ENCODE peak calls at places on chromosomes 5 and 9, in eight cellular contexts. Z is A549, W is lower lobe of right lung, S is tibial artery, I is ovary, R is heart right ventricle, Y is pancreas, L is left lung. E is an unnamed sample.

GRCh38 chr9:91899611-91900010 is 50.4 kb downstream of the ROR2 start:
- DNase-seq in Z (no peak), W (no peak), S (no peak), I (no peak), R (no peak), Y (no peak), L (no peak), E (no peak)

GRCh38 chr9:93060746-93061259 is 2.3 kb downstream of the SUSD3 start:
- DNase-seq in Z (peak), W (peak), S (no peak), I (peak), R (no peak), Y (no peak), L (peak), E (no peak)

GRCh38 chr5:16568875-16569580 is 47.8 kb downstream of the RETREG1 start:
- DNase-seq in Z (no peak), W (no peak), S (no peak), I (no peak), R (peak), Y (no peak), L (no peak), E (no peak)

GRCh38 chr5:53782620-53783019 is 222.2 kb downstream of the NDUFS4 start:
- DNase-seq in Z (no peak), W (no peak), S (no peak), I (no peak), R (no peak), Y (no peak), L (no peak), E (no peak)

GRCh38 chr5:9302228-9302627 is 243.6 kb downstream of the SEMA5A start:
- DNase-seq in Z (no peak), W (no peak), S (no peak), I (no peak), R (no peak), Y (no peak), L (no peak), E (no peak)

GRCh38 chr5:9712506-9713285 is 82.5 kb upstream of the TAS2R1 start:
- DNase-seq in Z (no peak), W (no peak), S (no peak), I (no peak), R (no peak), Y (no peak), L (no peak), E (no peak)

GRCh38 chr5:136062563-136063274 is 33.9 kb downstream of the TGFBI start:
- DNase-seq in Z (peak), W (no peak), S (no peak), I (no peak), R (no peak), Y (no peak), L (no peak), E (no peak)

GRCh38 chr5:36373527-36374086 is 71.9 kb upstream of the RANBP3L start:
- DNase-seq in Z (peak), W (peak), S (peak), I (peak), R (peak), Y (peak), L (peak), E (no peak)

GRCh38 chr5:93705896-93706295 is 35.5 kb downstream of the POU5F2 start:
- DNase-seq in Z (no peak), W (no peak), S (no peak), I (no peak), R (no peak), Y (no peak), L (no peak), E (no peak)

GRCh38 chr5:150579462-150580400 is 60.7 kb upstream of the SYNPO start:
- DNase-seq in Z (no peak), W (no peak), S (peak), I (no peak), R (no peak), Y (no peak), L (no peak), E (no peak)

GRCh38 chr5:89735108-89735507 is 674.4 kb downstream of the CETN3 start:
- DNase-seq in Z (no peak), W (no peak), S (no peak), I (no peak), R (no peak), Y (no peak), L (no peak), E (no peak)

GRCh38 chr9:97696025-97696822 is 916 bp downstream of the XPA start:
- DNase-seq in Z (no peak), W (no peak), S (no peak), I (no peak), R (no peak), Y (no peak), L (no peak), E (no peak)

GRCh38 chr5:98927242-98927987 is 1.4 kb downstream of the CHD1 start:
- DNase-seq in Z (peak), W (no peak), S (peak), I (peak), R (peak), Y (no peak), L (no peak), E (peak)

GRCh38 chr5:168651654-168652053 is 72.5 kb upstream of the PANK3 start:
- DNase-seq in Z (peak), W (no peak), S (no peak), I (no peak), R (no peak), Y (no peak), L (no peak), E (no peak)

GRCh38 chr5:65261499-65261898 is 220.2 kb downstream of the ADAMTS6 start:
- DNase-seq in Z (no peak), W (no peak), S (no peak), I (no peak), R (no peak), Y (no peak), L (no peak), E (no peak)

GRCh38 chr5:62568800-62569432 is 9.7 kb upstream of the LRRC70 start:
- DNase-seq in Z (no peak), W (no peak), S (no peak), I (no peak), R (no peak), Y (no peak), L (no peak), E (no peak)

GRCh38 chr9:119556129-119556875 is 187.1 kb upstream of the BRINP1 start:
- DNase-seq in Z (peak), W (peak), S (peak), I (peak), R (peak), Y (peak), L (peak), E (peak)

GRCh38 chr5:143200781-143201398 is 202.6 kb downstream of the NR3C1 start:
- DNase-seq in Z (peak), W (no peak), S (no peak), I (no peak), R (peak), Y (no peak), L (no peak), E (no peak)

GRCh38 chr9:123639743-123640142 is 283.7 kb downstream of the CRB2 start:
- DNase-seq in Z (no peak), W (no peak), S (no peak), I (no peak), R (no peak), Y (no peak), L (no peak), E (no peak)

GRCh38 chr9:123640792-123641222 is 284.8 kb downstream of the CRB2 start:
- DNase-seq in Z (no peak), W (no peak), S (no peak), I (no peak), R (no peak), Y (no peak), L (no peak), E (no peak)

GRCh38 chr9:123637940-123638634 is 282.1 kb downstream of the CRB2 start:
- DNase-seq in Z (no peak), W (no peak), S (no peak), I (no peak), R (no peak), Y (no peak), L (no peak), E (no peak)

GRCh38 chr9:123642291-123643278 is 286.6 kb downstream of the CRB2 start:
- DNase-seq in Z (no peak), W (peak), S (peak), I (peak), R (peak), Y (peak), L (no peak), E (no peak)

DNA sequence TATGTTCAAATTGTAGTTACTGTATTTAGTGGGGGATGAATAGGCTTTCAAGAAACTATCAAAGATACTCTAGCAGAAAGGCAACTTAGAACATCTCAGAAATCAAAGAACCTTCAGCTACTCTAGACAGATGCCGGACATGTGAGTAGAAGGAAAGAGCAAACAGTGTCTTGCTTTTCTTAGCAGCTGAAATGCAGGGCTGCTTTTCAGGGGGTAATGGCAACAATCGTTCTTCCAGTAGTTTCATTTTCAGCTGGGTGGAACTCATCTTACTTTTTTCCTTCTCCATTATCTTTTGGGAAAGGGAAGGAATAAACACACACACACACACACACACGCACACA is 281.6 kb downstream of the CRB2 start:
- DNase-seq in Z (no peak), W (no peak), S (no peak), I (peak), R (no peak), Y (no peak), L (no peak), E (no peak)
- H3K27ac ChIP-seq in Z (no peak), W (no peak), S (no peak), I (peak), R (no peak), Y (no peak), L (no peak), E (no peak)

GRCh38 chr5:142170254-142170953 is 61.8 kb downstream of the NDFIP1 start:
- DNase-seq in Z (no peak), W (no peak), S (no peak), I (no peak), R (no peak), Y (no peak), L (no peak), E (no peak)

GRCh38 chr5:142168365-142168764 is 59.8 kb downstream of the NDFIP1 start:
- DNase-seq in Z (no peak), W (no peak), S (no peak), I (no peak), R (no peak), Y (no peak), L (no peak), E (no peak)

GRCh38 chr5:142166754-142167153 is 58.2 kb downstream of the NDFIP1 start:
- DNase-seq in Z (no peak), W (no peak), S (no peak), I (no peak), R (no peak), Y (no peak), L (no peak), E (no peak)

GRCh38 chr5:142164315-142164714 is 55.7 kb downstream of the NDFIP1 start:
- DNase-seq in Z (no peak), W (no peak), S (no peak), I (no peak), R (no peak), Y (no peak), L (no peak), E (no peak)

DNA sequence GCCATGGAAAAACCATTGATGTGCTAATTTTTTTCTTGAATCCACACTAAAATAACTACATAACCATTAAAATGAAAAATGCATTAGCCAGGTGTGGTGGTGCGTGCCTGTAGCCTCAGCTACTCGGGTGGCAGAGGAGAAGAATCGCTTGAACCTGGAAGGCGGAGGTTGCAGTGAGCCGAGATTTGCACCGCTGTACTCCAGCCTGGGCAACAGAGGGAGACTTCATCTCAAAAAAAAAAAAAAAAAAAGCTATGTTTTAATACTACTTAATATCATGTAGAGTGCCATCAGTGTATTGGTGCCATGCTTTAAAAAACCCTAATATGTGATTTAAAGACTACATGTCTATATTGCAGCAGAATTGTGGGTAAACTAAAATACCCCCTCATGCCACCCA is 58.9 kb downstream of the NDFIP1 start:
- DNase-seq in Z (peak), W (no peak), S (no peak), I (no peak), R (no peak), Y (no peak), L (no peak), E (no peak)
- TF ChIP-seq CTCF in Z (no peak), W (no peak), S (no peak), I (no peak), R (no peak), Y (no peak), L (no peak), E (no peak)

GRCh38 chr9:125746774-125747052 is 460 bp upstream of the PBX3 start:
- DNase-seq in Z (no peak), W (no peak), S (no peak), I (no peak), R (no peak), Y (no peak), L (no peak), E (no peak)
- H3K27ac ChIP-seq in Z (peak), W (peak), S (peak), I (peak), R (peak), Y (peak), L (peak), E (no peak)

DNA sequence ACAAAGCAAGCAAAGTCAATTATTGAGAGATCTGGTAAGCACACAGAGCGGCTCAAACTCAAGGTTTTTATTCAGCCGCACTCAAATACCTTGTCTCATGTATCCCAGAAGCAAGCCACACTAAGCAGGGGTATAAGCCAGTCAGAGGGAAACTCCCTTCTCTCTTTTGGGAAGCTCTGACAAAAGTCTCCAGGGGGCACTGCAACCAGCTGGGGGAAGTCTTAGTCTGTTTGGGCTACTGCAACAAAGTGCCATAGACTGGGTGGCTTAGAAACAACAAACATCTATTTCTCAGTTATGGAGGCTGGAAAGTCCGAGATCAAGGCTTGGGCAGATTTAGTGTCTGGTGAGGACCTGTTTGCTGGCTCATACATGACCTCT is 246.0 kb downstream of the ENC1 start:
- DNase-seq in Z (no peak), W (no peak), S (no peak), I (no peak), R (no peak), Y (no peak), L (no peak), E (no peak)
- TF ChIP-seq CTCF in Z (no peak), W (no peak), S (no peak), I (no peak), R (no peak), Y (no peak), L (no peak), E (no peak)

DNA sequence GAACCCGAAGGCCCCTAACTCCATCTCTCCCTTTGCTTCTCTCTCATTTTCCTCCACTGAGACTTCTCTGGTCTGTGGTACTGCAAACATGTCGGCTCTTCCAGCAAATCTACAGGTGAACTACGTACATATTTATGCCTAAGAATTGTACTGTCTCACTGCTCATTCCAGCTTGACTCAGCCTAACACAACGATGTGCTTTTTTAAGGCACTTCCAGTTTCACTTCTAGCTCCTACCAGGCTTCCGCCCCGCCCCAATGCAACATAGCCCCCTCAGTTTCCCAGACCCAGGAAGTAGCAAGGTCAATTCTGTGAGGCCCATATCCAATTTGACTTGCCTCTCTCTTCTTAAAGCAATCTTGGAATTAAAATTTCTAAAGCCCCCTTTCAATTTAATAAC is 70.8 kb upstream of the RNF38 start:
- DNase-seq in Z (no peak), W (peak), S (peak), I (peak), R (peak), Y (no peak), L (no peak), E (peak)
- H3K27ac ChIP-seq in Z (no peak), W (peak), S (peak), I (peak), R (peak), Y (peak), L (peak), E (peak)

GRCh38 chr5:138726848-138727247 is 26.4 kb upstream of the CTNNA1 start:
- DNase-seq in Z (no peak), W (no peak), S (no peak), I (no peak), R (no peak), Y (no peak), L (no peak), E (no peak)

GRCh38 chr5:138725885-138726457 is 27.3 kb upstream of the CTNNA1 start:
- DNase-seq in Z (no peak), W (no peak), S (no peak), I (no peak), R (peak), Y (no peak), L (no peak), E (no peak)

GRCh38 chr5:138722518-138722917 is 30.7 kb upstream of the CTNNA1 start:
- DNase-seq in Z (no peak), W (peak), S (no peak), I (no peak), R (no peak), Y (no peak), L (no peak), E (no peak)

GRCh38 chr5:138724470-138725146 is 28.6 kb upstream of the CTNNA1 start:
- DNase-seq in Z (no peak), W (peak), S (no peak), I (no peak), R (peak), Y (no peak), L (no peak), E (no peak)

DNA sequence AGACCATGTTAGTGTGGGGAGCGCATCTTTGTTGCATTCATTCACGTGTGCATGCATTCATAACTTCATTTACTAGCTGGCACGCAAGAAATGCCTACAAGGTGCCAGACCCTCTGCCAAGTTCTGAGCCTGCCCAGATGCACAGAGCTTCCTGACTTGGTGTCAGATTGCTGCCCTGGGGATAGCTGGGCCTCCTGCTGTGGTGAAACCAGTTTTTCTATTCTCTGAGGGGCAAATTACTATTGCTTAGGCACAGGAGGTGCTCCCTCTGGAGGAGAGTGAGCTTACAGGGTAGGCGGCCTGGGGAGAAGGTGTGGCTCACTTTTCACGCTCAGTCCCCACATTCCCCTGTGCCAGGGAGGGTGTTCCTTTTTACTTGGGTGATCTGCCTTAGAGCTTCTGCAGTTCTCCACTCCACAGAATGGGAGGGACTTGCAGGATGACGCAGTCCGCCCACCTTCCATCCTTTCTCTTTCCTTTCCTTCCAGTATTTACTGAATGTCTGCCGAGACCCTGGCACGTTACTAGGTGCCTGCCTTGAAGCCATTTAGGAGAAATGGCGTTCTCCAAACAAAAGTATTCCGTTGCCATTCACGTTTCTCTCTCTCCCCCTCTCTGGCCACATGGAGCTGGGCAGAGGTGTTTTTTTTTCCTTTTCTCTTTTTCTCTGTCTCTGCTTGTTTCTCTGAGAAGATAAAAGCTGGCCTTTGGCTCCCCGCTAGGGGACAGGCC is 27.9 kb upstream of the CTNNA1 start:
- DNase-seq in Z (peak), W (peak), S (no peak), I (no peak), R (peak), Y (peak), L (no peak), E (no peak)
- TF ChIP-seq CTCF in Z (no peak), W (peak), S (no peak), I (no peak), R (peak), Y (no peak), L (no peak), E (no peak)

GRCh38 chr5:78745985-78746384 is 97.4 kb upstream of the LHFPL2 start:
- DNase-seq in Z (no peak), W (no peak), S (no peak), I (no peak), R (no peak), Y (no peak), L (no peak), E (no peak)
- H3K27ac ChIP-seq in Z (no peak), W (no peak), S (no peak), I (no peak), R (no peak), Y (no peak), L (no peak), E (no peak)

E was measured in CD4-positive, alpha-beta T cell.